ENCODE peak calls at places on chromosomes 13 and 19, in ten cellular contexts. B is endothelial cell, N is lower lobe of right lung, K is OCI-LY7, E is foreskin fibroblast, H is lower leg skin, V is ascending aorta, I is choroid plexus epithelial cell, W is cardiac fibroblast, A is right lobe of liver. L is an unnamed sample.

GRCh38 chr13:98155475-98156111 is 12.7 kb downstream of the FARP1 start:
- DNase-seq in N (no peak), W (peak; percentile 78), I (peak; percentile 72), H (peak; percentile 42), E (peak; percentile 77), V (no peak), B (no peak), A (no peak), K (no peak), L (no peak)

GRCh38 chr13:47239025-47239424 is 342.2 kb upstream of the HTR2A start:
- DNase-seq in E (no peak), B (no peak), A (no peak), K (no peak), V (no peak), I (no peak), N (no peak), W (no peak), H (no peak), L (no peak)

GRCh38 chr19:41866284-41866683 is 6.2 kb downstream of the RPS19 start:
- DNase-seq in K (no peak), B (no peak), E (no peak), I (no peak), A (no peak), W (no peak), H (no peak), N (peak; percentile 23), V (no peak), L (no peak)

GRCh38 chr13:23794267-23795161 is 94.7 kb downstream of the MIPEP start:
- DNase-seq in H (no peak), E (no peak), B (no peak), K (peak; percentile 32), V (no peak), W (peak; percentile 40), I (peak; percentile 66), A (no peak), N (no peak), L (no peak)

GRCh38 chr13:29758591-29759114 is 91.8 kb downstream of the UBL3 start:
- DNase-seq in H (no peak), V (peak; percentile 36), K (no peak), I (peak; percentile 13), A (no peak), E (peak; percentile 15), B (no peak), W (no peak), N (peak; percentile 87), L (no peak)

GRCh38 chr13:98014766-98015165 is 61.3 kb downstream of the IPO5 start:
- DNase-seq in V (no peak), H (no peak), A (no peak), K (no peak), N (no peak), E (peak; percentile 77), B (no peak), W (peak; percentile 85), I (peak; percentile 82), L (no peak)

GRCh38 chr19:57363734-57364181 is 407 bp downstream of the TRAPPC2B start:
- DNase-seq in I (peak; percentile 28), A (no peak), E (no peak), V (no peak), N (no peak), B (peak; percentile 17), K (peak; percentile 17), H (no peak), W (no peak), L (no peak)

GRCh38 chr13:41426047-41426446 is 31.3 kb upstream of the RGCC start:
- DNase-seq in N (no peak), B (no peak), W (no peak), V (no peak), K (no peak), H (no peak), I (no peak), A (no peak), E (no peak), L (no peak)

GRCh38 chr13:86918682-86919081 is 752.5 kb upstream of the SLITRK5 start:
- DNase-seq in A (no peak), K (no peak), N (no peak), B (no peak), E (no peak), I (no peak), W (no peak), V (no peak), H (no peak), L (no peak)

GRCh38 chr19:3670796-3671679 is 29.2 kb downstream of the PIP5K1C start:
- DNase-seq in W (peak; percentile 87), H (peak; percentile 93), B (no peak), V (peak; percentile 85), N (peak; percentile 69), I (peak; percentile 84), E (peak; percentile 66), A (peak; percentile 61), K (no peak), L (no peak)

GRCh38 chr19:11556634-11557420 is 2.2 kb downstream of the ELOF1 start:
- DNase-seq in A (no peak), W (no peak), N (no peak), K (no peak), V (no peak), I (no peak), E (no peak), B (no peak), H (no peak), L (no peak)

GRCh38 chr19:11560404-11560988 is 1.5 kb upstream of the ELOF1 start:
- DNase-seq in K (peak; percentile 96), H (no peak), N (no peak), V (no peak), E (peak; percentile 57), W (peak; percentile 81), I (peak; percentile 89), A (no peak), B (peak; percentile 71), L (no peak)

GRCh38 chr19:11555246-11555645 is 3.8 kb downstream of the ELOF1 start:
- DNase-seq in I (no peak), W (no peak), B (no peak), K (no peak), V (no peak), N (no peak), A (no peak), E (no peak), H (no peak), L (no peak)

GRCh38 chr19:11563530-11563929 is 4.5 kb upstream of the ELOF1 start:
- DNase-seq in B (no peak), K (no peak), V (no peak), I (no peak), N (no peak), W (no peak), E (no peak), A (no peak), H (no peak), L (no peak)

DNA sequence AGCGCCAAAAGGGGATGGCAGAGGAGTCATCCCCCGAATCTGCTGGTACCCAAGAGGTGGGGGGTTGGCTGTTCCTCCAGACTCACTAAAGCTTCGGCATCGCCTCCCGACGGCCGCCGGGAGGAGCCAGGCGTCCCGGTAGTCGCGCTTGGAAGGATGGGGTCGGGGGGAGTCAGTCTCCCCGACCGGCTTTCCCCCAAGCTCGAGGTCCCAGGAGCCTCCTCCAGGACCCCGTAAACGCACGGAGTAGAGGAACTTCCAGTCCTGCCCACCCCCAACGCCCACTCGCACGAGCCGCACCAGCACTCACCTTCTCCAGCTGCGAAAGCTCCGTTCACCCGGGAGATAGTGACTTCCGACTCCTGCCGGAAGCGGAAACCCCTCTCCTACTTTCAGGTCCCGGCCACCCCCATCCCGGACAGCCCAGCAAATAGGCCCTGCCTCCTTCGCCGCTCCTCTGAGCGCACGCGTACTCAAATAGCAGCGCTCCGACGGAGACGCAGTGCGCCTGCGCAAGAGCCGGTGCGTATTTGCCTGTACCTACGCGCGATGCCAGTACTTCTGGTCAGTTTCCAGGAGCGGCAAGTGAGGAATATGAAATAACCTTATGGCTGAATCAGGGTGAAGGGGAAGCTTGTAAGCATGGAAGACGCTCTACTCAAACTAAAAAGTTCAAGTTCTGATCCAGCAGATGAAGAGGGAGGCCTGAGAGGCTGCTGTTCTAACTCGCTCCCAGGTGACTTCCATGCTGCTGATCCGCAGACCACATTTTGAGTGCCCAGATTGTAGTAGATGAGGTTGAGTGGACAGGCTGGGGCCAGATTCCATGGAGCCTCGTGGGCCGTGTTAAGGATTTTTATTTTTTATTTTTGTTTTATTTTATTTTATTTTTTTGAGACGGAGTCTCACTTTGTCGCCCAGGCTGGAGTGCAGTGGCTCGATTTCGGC is at the start of gene ELOF1:
- DNase-seq in E (peak; percentile 96), I (peak; percentile 99), B (peak; percentile 93), W (peak; percentile 99), K (peak; percentile 99), H (peak; percentile 99), V (peak; percentile 93), N (peak; percentile 99), A (peak; percentile 99), L (peak; percentile 99)
- TF ChIP-seq CTCF in E (peak; percentile 17), I (peak; percentile 38), B (no peak), W (peak; percentile 24), K (peak; percentile 55), H (no peak), V (no peak), N (no peak), A (no peak), L (no peak)

DNA sequence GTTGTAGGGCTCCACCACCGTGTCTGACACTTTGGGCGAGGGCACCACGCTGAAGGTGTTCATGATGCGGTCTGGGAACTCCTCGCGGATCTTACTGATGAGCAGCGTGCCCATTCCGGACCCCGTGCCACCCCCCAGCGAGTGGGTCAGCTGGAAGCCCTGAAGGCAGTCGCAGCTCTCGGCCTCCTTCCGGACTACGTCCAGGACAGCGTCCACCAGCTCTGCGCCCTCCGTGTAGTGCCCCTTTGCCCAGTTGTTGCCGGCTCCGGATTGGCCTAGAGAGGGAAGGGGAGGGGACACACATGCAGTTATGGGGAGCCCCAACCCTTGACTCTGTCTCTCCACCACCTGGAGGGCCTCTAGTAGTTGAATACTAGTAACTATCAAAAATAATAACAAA is 6.2 kb downstream of the TUBB4A start:
- DNase-seq in H (no peak), W (no peak), E (no peak), V (no peak), A (no peak), K (no peak), B (no peak), N (no peak), I (no peak), L (no peak)
- TF ChIP-seq CTCF in H (no peak), W (no peak), E (no peak), V (no peak), A (no peak), K (no peak), B (no peak), N (no peak), I (no peak), L (no peak)

DNA sequence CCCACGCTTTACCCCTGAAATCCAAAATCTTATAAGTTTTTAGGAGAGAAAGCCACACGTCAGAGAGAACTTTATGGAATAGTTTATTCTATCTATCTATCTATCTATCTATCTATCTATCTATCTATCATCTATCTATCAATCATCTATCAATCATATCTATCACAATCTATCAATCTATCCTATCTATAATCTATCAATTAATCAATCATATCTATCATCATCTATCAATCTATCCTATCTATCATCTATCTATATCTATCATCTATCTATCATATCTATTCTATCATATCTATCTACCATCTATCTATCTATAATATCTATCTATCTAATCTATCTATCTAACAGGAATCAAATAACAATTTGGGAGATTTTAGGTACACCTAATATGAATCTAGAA is 115.1 kb downstream of the FGF9 start:
- DNase-seq in I (no peak), N (no peak), E (no peak), A (no peak), V (no peak), H (no peak), W (no peak), K (no peak), B (no peak), L (no peak)
- TF ChIP-seq CTCF in I (no peak), N (no peak), E (no peak), A (no peak), V (no peak), H (no peak), W (no peak), K (no peak), B (no peak), L (no peak)

GRCh38 chr19:8017808-8018207 is 12.4 kb upstream of the ELAVL1 start:
- DNase-seq in K (peak; percentile 76), H (no peak), B (no peak), W (no peak), I (no peak), N (peak; percentile 58), A (no peak), V (no peak), E (no peak), L (no peak)
- TF ChIP-seq CTCF in K (peak; percentile 84), H (no peak), B (no peak), W (no peak), I (peak; percentile 32), N (no peak), A (no peak), V (no peak), E (no peak), L (no peak)